ENCODE peak calls at places on chromosomes 13 and 19, in five cellular contexts. S is type B pancreatic cell; I is activated CD4-positive, alpha-beta T cell treated with anti-CD3 and anti-CD28 coated beads, Interleukin-2, amount 50 U/mL, for 1 hour; B is AG09309; X is GM13977. F is an unnamed sample.

GRCh38 chr13:37617162-37617561 is 18.6 kb upstream of the POSTN start:
- DNase-seq in S (no peak), X (no peak), I (no peak), B (peak; percentile 79), F (no peak)

GRCh38 chr13:76697277-76697676 is 188.9 kb downstream of the KCTD12 start:
- DNase-seq in S (no peak), B (no peak), X (no peak), I (no peak), F (no peak)

GRCh38 chr19:55391191-55391670 is 5.5 kb downstream of the RPL28 start:
- DNase-seq in I (no peak), B (no peak), S (no peak), X (no peak), F (no peak)

GRCh38 chr13:70107498-70108271 is at the start of gene ATXN8OS:
- DNase-seq in I (no peak), X (no peak), S (no peak), B (no peak), F (no peak)

GRCh38 chr13:100438059-100438788 is 150.4 kb downstream of the GGACT start:
- DNase-seq in I (no peak), X (no peak), S (no peak), B (no peak), F (no peak)

GRCh38 chr19:38049105-38049649 is 142.2 kb downstream of the SIPA1L3 start:
- DNase-seq in I (peak; percentile 41), X (peak; percentile 82), S (no peak), B (no peak), F (peak; percentile 72)

GRCh38 chr19:55585658-55586339 is 5.2 kb upstream of the ZNF579 start:
- DNase-seq in X (peak; percentile 76), I (peak; percentile 29), B (no peak), S (peak; percentile 87), F (peak; percentile 58)

GRCh38 chr13:102901615-102902305 is 55.9 kb downstream of the ERCC5 start:
- DNase-seq in X (no peak), S (no peak), B (no peak), I (no peak), F (no peak)

GRCh38 chr13:75978815-75979214 is 342.7 kb downstream of the LMO7 start:
- DNase-seq in B (no peak), I (no peak), X (no peak), S (no peak), F (no peak)

GRCh38 chr13:84563611-84564010 is 681.3 kb upstream of the SLITRK1 start:
- DNase-seq in B (no peak), X (no peak), I (no peak), S (no peak), F (no peak)